ENCODE peak calls at places on chromosomes 11 and 22, in nine cellular contexts. D is endothelial cell of umbilical vein, M is BJ, T is coronary artery, Q is stomach, G is IMR-90, U is right lobe of liver, I is A549, V is prostate gland. X is an unnamed sample.

GRCh38 chr11:13388741-13389140 is 74.3 kb downstream of the BTBD10 start:
- DNase-seq in D (no peak), M (no peak), T (no peak), Q (no peak), G (no peak), U (no peak), I (no peak), V (no peak), X (no peak)

GRCh38 chr11:113574586-113574985 is 99.4 kb upstream of the DRD2 start:
- DNase-seq in D (no peak), M (no peak), T (no peak), Q (no peak), G (no peak), U (no peak), I (no peak), V (no peak), X (no peak)

GRCh38 chr22:50098052-50098451 is 8.2 kb downstream of the MOV10L1 start:
- DNase-seq in D (no peak), M (no peak), T (no peak), Q (no peak), G (no peak), U (no peak), I (no peak), V (no peak), X (no peak)

GRCh38 chr11:130629039-130629438 is 180.6 kb downstream of the ADAMTS15 start:
- DNase-seq in D (no peak), M (no peak), T (peak; percentile 21), Q (no peak), G (no peak), U (no peak), I (no peak), V (no peak), X (no peak)

GRCh38 chr11:33907419-33907818 is 15.5 kb upstream of the LMO2 start:
- DNase-seq in D (no peak), M (no peak), T (no peak), Q (no peak), G (no peak), U (no peak), I (no peak), V (no peak), X (no peak)

GRCh38 chr11:83599066-83599465 is 312.9 kb upstream of the CCDC90B start:
- DNase-seq in D (no peak), M (no peak), T (no peak), Q (no peak), G (no peak), U (no peak), I (no peak), V (no peak), X (no peak)

GRCh38 chr11:2142762-2143202 is 3.6 kb upstream of the IGF2 start:
- DNase-seq in D (no peak), M (no peak), T (no peak), Q (no peak), G (peak; percentile 52), U (no peak), I (no peak), V (no peak), X (no peak)

GRCh38 chr11:40514124-40514523 is 945.3 kb downstream of the LRRC4C start:
- DNase-seq in D (no peak), M (no peak), T (no peak), Q (no peak), G (no peak), U (no peak), I (no peak), V (no peak), X (no peak)

DNA sequence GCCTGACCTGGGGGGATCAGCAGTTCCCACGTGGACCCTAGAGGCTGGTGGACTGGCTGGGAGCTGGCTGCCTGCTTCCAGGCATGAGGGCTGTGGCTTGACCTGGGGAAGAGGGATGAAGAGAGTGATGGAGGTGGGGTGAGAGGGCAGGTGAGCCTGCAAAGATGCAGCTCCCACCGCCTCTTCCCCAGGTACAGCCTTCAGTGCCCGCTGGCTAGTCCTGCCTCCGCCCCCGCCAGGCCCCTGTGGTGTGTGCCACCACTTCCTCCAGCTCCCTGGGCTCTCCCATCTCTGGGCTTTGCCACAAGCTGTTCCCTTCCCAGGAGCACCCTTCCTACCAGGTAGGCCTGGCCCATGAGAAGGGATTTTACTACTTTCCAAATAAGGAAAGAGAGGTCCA is 19.1 kb downstream of the PARVG start:
- DNase-seq in D (no peak), M (no peak), T (no peak), Q (no peak), G (no peak), U (no peak), I (no peak), V (no peak), X (no peak)
- H3K4me3 ChIP-seq in D (no peak overlapping the region), M (no peak overlapping the region), T (no peak overlapping the region), Q (no peak overlapping the region), G (no peak overlapping the region), U (no peak overlapping the region), I (no peak overlapping the region), V (no peak overlapping the region), X (no peak overlapping the region)

GRCh38 chr11:24383137-24383536 is 113.7 kb upstream of the LUZP2 start:
- DNase-seq in D (no peak), M (no peak), T (no peak), Q (no peak), G (no peak), U (no peak), I (no peak), V (no peak), X (no peak)

GRCh38 chr11:24389575-24389974 is 107.3 kb upstream of the LUZP2 start:
- DNase-seq in D (no peak), M (no peak), T (no peak), Q (no peak), G (no peak), U (no peak), I (no peak), V (no peak), X (no peak)

GRCh38 chr11:24391165-24391564 is 105.7 kb upstream of the LUZP2 start:
- DNase-seq in D (no peak), M (no peak), T (no peak), Q (no peak), G (peak; percentile 87), U (no peak), I (no peak), V (no peak), X (no peak)

DNA sequence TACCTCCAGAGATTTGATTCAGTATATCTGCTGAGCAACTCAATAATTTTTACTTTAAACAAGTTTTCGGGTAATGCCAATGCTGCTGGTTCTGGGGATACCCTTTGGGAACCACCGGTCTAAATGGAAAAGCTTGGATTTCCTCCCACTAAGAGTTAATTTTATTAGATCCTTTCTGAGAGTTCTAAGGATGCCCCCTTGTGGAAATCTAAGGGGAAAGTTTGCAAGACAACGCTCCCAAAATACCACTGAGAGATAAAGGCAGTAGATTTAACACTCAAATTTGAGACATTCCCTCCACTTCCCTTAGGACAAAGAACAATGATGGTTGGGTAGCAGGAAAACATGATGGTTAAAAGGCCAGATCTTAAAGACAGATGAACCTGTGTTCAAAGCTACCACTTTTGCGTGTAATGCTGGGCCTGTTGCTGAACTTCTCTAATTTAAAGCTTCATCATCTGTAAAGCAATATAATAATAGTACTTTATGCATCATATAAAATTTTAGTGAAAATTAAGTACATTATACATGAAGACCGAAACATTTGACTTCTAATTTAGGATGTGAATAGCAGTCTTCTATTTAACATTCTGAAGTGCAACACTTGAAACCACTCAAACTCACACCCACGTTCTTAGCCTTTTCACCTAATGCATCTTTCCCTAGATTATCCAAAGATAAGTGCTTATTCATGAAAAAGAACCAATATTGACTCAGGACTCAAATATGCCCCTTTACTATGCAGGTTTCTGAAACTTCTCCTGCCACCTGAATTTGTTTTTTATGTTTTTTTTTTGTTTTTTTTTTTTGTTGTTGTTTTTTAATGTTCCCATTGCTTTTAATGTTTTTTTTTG is 110.1 kb upstream of the LUZP2 start:
- DNase-seq in D (peak; percentile 38), M (no peak), T (no peak), Q (no peak), G (peak; percentile 68), U (no peak), I (no peak), V (no peak), X (no peak)
- TF ChIP-seq CTCF in D (peak; percentile 18), M (peak; percentile 38), T (no peak), Q (no peak), G (peak; percentile 71), U (peak; percentile 39), I (no peak), V (peak; percentile 24), X (no peak)

GRCh38 chr22:19175602-19176174 is 2.8 kb downstream of the SLC25A1 start:
- DNase-seq in D (no peak), M (no peak), T (no peak), Q (no peak), G (no peak), U (no peak), I (no peak), V (no peak), X (no peak)

GRCh38 chr22:19172213-19173046 is 6.1 kb downstream of the SLC25A1 start:
- DNase-seq in D (no peak), M (no peak), T (no peak), Q (no peak), G (no peak), U (no peak), I (no peak), V (no peak), X (no peak)

GRCh38 chr22:19174106-19175025 is 4.2 kb downstream of the SLC25A1 start:
- DNase-seq in D (no peak), M (no peak), T (peak; percentile 81), Q (no peak), G (peak; percentile 42), U (peak; percentile 85), I (no peak), V (no peak), X (peak; percentile 90)

GRCh38 chr22:19175026-19175601 is 3.4 kb downstream of the SLC25A1 start:
- DNase-seq in D (no peak), M (no peak), T (no peak), Q (no peak), G (no peak), U (no peak), I (no peak), V (no peak), X (no peak)

DNA sequence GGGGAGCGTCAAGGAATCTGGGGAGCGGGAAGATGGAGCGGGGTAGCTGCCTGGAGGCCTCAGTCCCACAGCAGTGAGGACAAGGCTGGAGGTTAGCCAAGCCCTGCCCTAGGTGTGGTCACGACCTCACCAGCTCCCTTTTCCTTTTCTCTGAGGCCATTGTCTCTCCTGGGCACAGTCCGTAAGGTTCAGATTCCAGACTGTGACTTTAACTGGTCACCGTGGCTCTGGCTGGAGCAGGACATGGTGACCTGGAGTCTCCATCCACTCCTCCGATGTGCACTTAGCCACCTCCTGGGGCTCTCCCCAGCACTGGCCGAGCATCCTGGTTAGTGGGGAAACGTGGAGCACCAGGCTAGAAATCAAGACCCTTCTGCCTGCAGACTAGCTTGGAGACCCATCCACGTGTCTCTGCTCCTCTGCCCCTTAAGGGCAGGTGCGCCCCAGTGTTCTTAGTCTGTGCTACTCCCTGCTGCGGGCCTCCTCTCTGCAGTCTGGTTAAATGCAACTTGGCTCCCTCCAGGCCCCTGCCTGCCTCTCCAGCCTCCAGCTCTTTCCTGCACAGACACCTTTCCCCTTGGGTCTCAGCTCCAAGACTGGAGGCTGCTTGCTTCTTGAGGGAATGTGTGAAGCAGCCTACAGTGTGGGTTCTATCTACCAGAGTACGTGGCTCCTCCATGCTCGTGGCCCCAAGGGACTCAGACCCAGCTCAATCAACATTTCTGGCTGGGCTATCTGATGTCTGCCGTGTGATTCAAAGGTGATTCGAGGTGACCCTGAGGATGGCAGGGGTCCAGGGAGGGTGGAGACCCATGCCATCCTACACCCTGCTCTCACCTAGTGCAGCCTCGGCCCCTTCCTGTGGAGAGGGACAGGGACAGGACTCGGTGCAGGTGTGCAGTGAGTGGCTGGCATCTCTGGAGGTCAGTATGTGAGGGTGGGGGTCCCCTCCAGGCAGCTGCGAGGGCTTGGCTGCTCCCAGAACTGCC is 5.2 kb downstream of the SLC25A1 start:
- DNase-seq in D (no peak), M (no peak), T (no peak), Q (no peak), G (no peak), U (no peak), I (no peak), V (no peak), X (peak; percentile 74)
- H3K4me3 ChIP-seq in D (no peak overlapping the region), M (peak overlapping the region; percentile 92), T (peak overlapping the region; percentile 96), Q (peak overlapping the region; percentile 80), G (no peak overlapping the region), U (no peak overlapping the region), I (no peak overlapping the region), V (no peak overlapping the region), X (no peak overlapping the region)

DNA sequence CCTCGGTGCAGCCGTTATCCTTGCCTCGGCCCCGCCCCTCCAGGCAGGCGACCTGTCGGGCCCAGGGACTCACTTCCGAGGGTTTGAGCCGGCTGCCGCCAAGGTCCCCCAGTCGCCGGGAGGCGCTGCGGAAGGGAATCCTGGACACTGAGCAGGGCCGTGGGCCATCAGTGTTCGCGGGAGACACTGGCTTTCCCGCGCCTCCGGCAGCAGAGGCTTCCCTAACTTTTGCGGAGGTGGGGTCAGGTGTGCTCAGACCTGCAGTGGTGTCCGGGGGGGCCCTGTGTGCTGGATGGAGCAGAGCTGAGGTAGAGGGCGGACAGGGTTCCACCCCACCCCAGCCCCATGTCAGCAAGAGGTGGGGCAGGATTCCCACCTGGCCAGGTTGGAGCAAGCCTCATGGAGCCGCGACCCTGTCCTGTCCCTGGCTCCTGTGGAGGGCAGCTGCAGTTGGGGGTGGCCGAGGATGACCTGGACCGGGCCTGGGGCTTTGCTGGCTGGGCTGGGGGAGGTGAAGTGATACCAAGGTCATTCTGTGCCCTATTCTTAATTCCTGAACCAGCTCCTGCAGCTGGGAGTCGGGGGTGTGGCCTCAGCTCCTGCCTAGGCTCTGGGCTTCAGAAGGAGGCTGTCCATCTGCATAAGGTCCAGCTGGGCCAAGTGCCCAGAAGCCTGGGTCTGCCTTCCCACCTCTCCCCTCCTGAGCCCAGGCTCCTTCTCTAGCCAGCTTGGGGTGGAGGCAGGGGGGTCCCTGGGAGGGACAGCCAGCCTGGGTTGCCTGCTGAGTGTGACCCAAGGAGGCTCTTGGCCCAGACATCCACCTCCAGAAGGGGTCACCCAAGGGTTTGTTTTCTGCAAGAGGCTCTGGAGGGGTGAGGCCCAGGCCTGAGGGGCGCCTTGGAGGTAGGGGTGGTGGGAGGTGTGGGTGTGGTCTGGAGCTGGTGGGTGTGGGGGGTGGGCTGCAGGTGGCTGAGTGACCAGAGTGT is 8.4 kb downstream of the TSPAN4 start:
- DNase-seq in D (no peak), M (no peak), T (no peak), Q (no peak), G (no peak), U (no peak), I (no peak), V (no peak), X (no peak)
- TF ChIP-seq CTCF in D (no peak), M (peak; percentile 18), T (no peak), Q (no peak), G (no peak), U (no peak), I (no peak), V (no peak), X (no peak)